ENCODE peak calls at places on chromosome 21, in six cellular contexts. V is mesenchymal stem cell, E is neuronal stem cell, P is IMR-90, Q is trophoblast cell, J is H1. N is an unnamed sample.

GRCh38 chr21:43864313-43864805 is 664 bp upstream of the AGPAT3 start:
- DNase-seq in V (peak; percentile 30), E (no peak), P (peak; percentile 16), Q (peak; percentile 27), J (peak; percentile 70), N (peak; percentile 65)

GRCh38 chr21:16797530-16797929 is 715.3 kb upstream of the CXADR start:
- DNase-seq in V (no peak), E (no peak), P (no peak), Q (no peak), J (no peak), N (no peak)

GRCh38 chr21:42554251-42554937 is 40.7 kb downstream of the SLC37A1 start:
- DNase-seq in V (no peak), E (no peak), P (no peak), Q (no peak), J (no peak), N (no peak)

GRCh38 chr21:17818158-17819113 is 720 bp downstream of the C21orf91 start:
- DNase-seq in V (peak; percentile 47), E (peak; percentile 49), P (peak; percentile 23), Q (peak; percentile 23), J (peak; percentile 81), N (peak; percentile 46)

GRCh38 chr21:33642896-33643657 is 776 bp downstream of the ITSN1 start:
- DNase-seq in V (peak; percentile 59), E (no peak), P (peak; percentile 36), Q (peak; percentile 28), J (peak; percentile 58), N (peak; percentile 42)

GRCh38 chr21:39715804-39716397 is 29.1 kb upstream of the IGSF5 start:
- DNase-seq in V (peak; percentile 47), E (peak; percentile 44), P (peak; percentile 32), Q (no peak), J (peak; percentile 73), N (peak; percentile 41)

GRCh38 chr21:42515708-42516502 is 2.3 kb downstream of the SLC37A1 start:
- DNase-seq in V (peak; percentile 77), E (no peak), P (no peak), Q (peak; percentile 85), J (no peak), N (no peak)

GRCh38 chr21:38999148-38999547 is 184.1 kb downstream of the PSMG1 start:
- DNase-seq in V (peak; percentile 48), E (no peak), P (peak; percentile 64), Q (no peak), J (no peak), N (no peak)

GRCh38 chr21:29221259-29221744 is 77.4 kb upstream of the BACH1 start:
- DNase-seq in V (no peak), E (no peak), P (peak; percentile 98), Q (no peak), J (no peak), N (no peak)
- H3K9me3 ChIP-seq in V (no peaks in the 10 kb centered on the region), E (no peaks in the 10 kb centered on the region), P (peaks cover 2% of the 10 kb centered on the region), Q (peaks cover 3% of the 10 kb centered on the region), J (no peaks in the 10 kb centered on the region), N (no peaks in the 10 kb centered on the region)

DNA sequence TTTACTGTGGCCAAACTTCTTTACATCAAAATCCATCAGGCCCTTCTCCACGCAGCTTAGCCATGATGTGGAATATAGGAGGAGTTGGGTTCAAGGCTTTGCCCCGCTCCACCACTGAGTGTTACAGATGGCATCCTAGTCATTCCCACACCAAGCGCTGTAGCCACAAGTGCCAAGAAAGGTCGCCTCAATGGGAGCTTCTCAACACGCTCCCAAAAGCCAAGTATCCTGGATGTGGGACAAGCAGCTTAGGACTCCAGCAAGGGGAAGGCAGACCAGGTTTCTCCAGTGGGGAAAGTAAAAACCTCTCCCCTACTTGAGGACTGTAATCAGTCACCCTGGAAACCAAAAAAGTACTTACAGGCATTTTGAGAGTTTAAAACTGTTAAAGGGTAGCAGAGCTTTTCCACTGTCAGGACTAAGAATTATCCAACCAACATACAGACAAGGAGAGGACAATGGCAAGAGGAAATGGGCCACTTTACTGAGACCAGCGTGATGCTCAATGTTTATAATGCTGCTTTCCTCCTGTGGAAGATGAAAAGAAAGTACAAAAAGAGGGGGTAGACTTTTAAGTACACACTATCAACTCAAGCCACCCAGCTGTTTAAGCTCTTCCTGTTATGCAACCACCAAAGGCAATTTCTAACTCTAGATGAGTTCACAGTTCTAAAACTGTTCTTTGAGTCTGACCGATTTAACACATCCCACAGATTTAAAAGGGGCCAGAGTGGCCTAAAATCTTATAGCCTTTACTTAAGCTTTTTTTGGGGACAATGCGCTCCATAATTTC is 120.7 kb upstream of the KRTAP19-8 start:
- DNase-seq in V (peak; percentile 77), E (no peak), P (peak; percentile 26), Q (no peak), J (no peak), N (no peak)
- H2BK5ac ChIP-seq in V (no peak overlapping the region), E (no peak overlapping the region), P (no peak overlapping the region), Q (no peak overlapping the region), J (peak overlapping the region; percentile 89), N (peak overlapping the region; percentile 9)

DNA sequence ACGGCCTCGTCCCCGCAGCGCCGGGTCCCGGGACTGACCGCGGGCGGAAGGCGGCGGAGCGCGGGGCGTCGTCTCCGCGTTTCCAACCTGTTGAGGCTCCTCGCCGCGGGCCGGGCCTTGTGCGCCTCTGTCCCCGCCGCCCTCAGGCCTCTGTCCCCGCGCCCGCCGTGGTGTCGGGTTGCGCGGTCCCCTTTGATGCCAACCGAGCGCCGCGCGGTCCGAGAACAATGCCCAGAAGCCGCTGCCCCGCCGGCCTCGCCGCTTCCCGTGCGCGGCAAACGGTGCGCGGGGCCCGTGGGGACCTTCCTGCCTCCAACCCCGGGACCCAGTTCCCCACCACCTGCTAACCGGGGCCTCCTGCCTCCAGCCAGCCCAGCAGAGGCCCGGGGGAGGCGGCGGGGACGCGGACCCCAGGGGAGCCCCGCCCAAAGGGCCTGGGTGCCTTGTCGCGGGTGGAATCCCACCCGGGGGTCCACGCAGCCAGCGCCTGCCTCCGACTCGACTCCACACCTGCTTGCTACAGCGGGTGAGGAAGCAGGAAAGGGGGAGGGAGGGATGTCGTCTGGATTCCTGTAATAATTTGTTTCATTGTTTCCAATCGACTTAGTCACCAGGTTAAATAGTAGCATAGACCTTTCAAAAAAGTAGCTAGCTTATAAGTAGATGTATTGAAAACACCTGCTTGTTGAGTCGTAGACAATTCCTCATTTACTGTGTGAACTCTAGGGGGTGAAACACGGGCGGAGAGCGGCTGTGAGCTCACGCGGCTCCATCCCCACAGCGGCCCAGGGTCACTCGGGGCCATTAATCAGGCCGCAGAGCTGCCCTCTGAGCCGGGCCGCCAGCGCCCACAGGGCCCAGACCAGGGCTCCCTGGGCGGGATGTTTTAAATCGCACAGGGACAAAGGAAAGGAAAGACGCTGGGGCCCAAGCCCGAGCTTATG is 1.1 kb downstream of the COL18A1 start:
- DNase-seq in V (no peak), E (peak; percentile 69), P (peak; percentile 44), Q (no peak), J (no peak), N (no peak)
- H3K4ac ChIP-seq in V (peak overlapping the region; percentile 81), E (peak overlapping the region; percentile 66), P (peak overlapping the region; percentile 89), Q (peak overlapping the region; percentile 53), J (peak overlapping the region; percentile 95), N (peak overlapping the region; percentile 51)

GRCh38 chr21:14451520-14451919 is 68.6 kb upstream of the HSPA13 start:
- DNase-seq in V (peak; percentile 1), E (no peak), P (no peak), Q (no peak), J (no peak), N (no peak)

GRCh38 chr21:14452842-14453241 is 69.9 kb upstream of the HSPA13 start:
- DNase-seq in V (no peak), E (no peak), P (no peak), Q (no peak), J (no peak), N (no peak)

GRCh38 chr21:14452031-14452778 is 69.3 kb upstream of the HSPA13 start:
- DNase-seq in V (peak; percentile 32), E (no peak), P (no peak), Q (no peak), J (no peak), N (no peak)

GRCh38 chr21:14453339-14453738 is 70.4 kb upstream of the HSPA13 start:
- DNase-seq in V (no peak), E (no peak), P (no peak), Q (no peak), J (no peak), N (no peak)

DNA sequence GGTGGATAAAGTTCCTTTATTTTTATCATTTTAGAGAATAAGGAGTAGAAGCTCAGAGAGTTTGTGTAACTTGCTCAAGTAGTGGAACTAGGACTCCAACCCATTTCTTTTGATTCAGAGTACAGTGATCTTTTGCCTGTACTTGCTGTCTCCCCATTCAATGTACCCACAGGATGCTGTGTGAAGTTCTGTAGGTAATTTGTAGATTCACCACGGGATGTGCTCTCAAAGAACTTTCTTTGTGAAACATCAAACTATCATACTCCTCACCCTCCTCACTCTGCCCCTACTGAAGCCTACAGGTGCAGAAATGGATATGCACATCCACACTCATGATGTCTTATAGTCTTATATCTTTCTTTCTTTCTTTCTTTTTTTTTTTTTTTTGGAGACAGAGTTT is 65.8 kb upstream of the HSPA13 start:
- DNase-seq in V (no peak), E (no peak), P (no peak), Q (no peak), J (no peak), N (no peak)
- H3K9me3 ChIP-seq in V (no peaks in the 10 kb centered on the region), E (no peaks in the 10 kb centered on the region), P (peaks cover 1% of the 10 kb centered on the region), Q (no peaks in the 10 kb centered on the region), J (no peaks in the 10 kb centered on the region), N (no peaks in the 10 kb centered on the region)

GRCh38 chr21:15466329-15466728 is 263.5 kb upstream of the USP25 start:
- DNase-seq in V (no peak), E (no peak), P (no peak), Q (no peak), J (no peak), N (no peak)
- H2BK5ac ChIP-seq in V (no peak overlapping the region), E (no peak overlapping the region), P (no peak overlapping the region), Q (no peak overlapping the region), J (no peak overlapping the region), N (no peak overlapping the region)

DNA sequence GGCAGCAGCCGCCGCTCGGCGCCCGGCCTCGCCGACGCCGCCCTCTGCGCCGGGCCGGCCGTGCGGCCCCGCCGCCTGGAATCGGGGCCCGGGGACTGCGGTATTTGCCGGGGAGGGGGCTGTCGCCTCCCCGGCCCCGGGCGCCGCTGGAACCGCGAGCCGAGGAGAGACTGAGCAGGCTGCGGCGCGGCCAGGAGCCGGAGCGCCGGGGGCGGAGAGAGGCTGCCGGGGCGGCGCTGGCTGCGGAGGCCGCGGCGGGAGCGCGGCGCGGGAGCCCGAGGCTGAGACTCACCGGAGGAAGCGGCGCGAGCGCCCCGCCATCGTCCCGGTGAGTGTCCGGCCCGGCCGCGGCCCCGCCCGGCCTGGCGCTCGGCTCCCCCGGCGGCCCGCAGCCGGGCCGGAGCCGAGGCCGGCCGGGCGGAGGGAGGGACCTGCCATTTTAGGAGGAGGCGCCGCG is 756 bp downstream of the DYRK1A start:
- DNase-seq in V (no peak), E (no peak), P (no peak), Q (no peak), J (no peak), N (no peak)
- H3K4ac ChIP-seq in V (peak overlapping the region; percentile 100), E (peak overlapping the region; percentile 100), P (no peak overlapping the region), Q (peak overlapping the region; percentile 100), J (no peak overlapping the region), N (no peak overlapping the region)

GRCh38 chr21:29315155-29315749 is 16.5 kb downstream of the BACH1 start:
- DNase-seq in V (no peak), E (no peak), P (no peak), Q (no peak), J (no peak), N (no peak)
- H3K9me3 ChIP-seq in V (no peaks in the 10 kb centered on the region), E (peaks cover 19% of the 10 kb centered on the region), P (no peaks in the 10 kb centered on the region), Q (no peaks in the 10 kb centered on the region), J (no peaks in the 10 kb centered on the region), N (no peaks in the 10 kb centered on the region)

GRCh38 chr21:31732538-31732864 is 583 bp upstream of the SCAF4 start:
- DNase-seq in V (no peak), E (no peak), P (no peak), Q (no peak), J (no peak), N (no peak)
- H2BK5ac ChIP-seq in V (peak overlapping the region; percentile 76), E (peak overlapping the region; percentile 56), P (peak overlapping the region; percentile 73), Q (peak overlapping the region; percentile 93), J (peak overlapping the region; percentile 93), N (no peak overlapping the region)